ENCODE peak calls at places on chromosomes 2 and 18, in ten cellular contexts. F is cardiac muscle cell; E is HCEC 1CT; R is stimulated activated CD8-positive, alpha-beta memory T cell treated with anti-CD3 and anti-CD28 coated beads, Interleukin-15, amount 100 ng/mL, for 1 hour; K is heart right ventricle; O is CD8-positive, alpha-beta T cell; Q is A172; X is activated naive CD4-positive, alpha-beta T cell treated with anti-CD3 and anti-CD28 coated beads for 36 hours; M is AG10803; V is NCI-H774. D is an unnamed sample.

GRCh38 chr2:165467921-165468320 is 1.6 kb upstream of the CSRNP3 start:
- DNase-seq in X (no peak), O (no peak), R (no peak), V (no peak), M (no peak), F (no peak), E (no peak), K (no peak), Q (no peak), D (no peak)

GRCh38 chr2:96404446-96405373 is 69.1 kb downstream of the NCAPH start:
- DNase-seq in R (no peak), F (no peak), M (no peak), V (peak; percentile 81), O (no peak), E (no peak), Q (no peak), X (no peak), K (peak; percentile 50), D (no peak)

GRCh38 chr2:220512419-220512818 is 885.0 kb downstream of the SLC4A3 start:
- DNase-seq in Q (peak; percentile 62), F (no peak), K (no peak), M (peak; percentile 68), V (no peak), X (no peak), E (peak; percentile 59), O (no peak), R (no peak), D (no peak)

GRCh38 chr18:58556333-58557012 is 72.4 kb downstream of the ALPK2 start:
- DNase-seq in V (no peak), O (no peak), E (no peak), F (peak; percentile 97), K (peak; percentile 75), M (no peak), X (no peak), R (no peak), Q (no peak), D (no peak)

GRCh38 chr2:173205375-173205774 is 129.7 kb downstream of the MAP3K20 start:
- DNase-seq in E (no peak), V (no peak), K (peak; percentile 84), O (no peak), X (no peak), R (no peak), M (peak; percentile 95), F (no peak), Q (no peak), D (no peak)

GRCh38 chr2:38981670-38982357 is 92.1 kb downstream of the ARHGEF33 start:
- DNase-seq in X (no peak), K (no peak), V (no peak), Q (no peak), F (no peak), O (no peak), R (no peak), E (no peak), M (no peak), D (no peak)

GRCh38 chr2:25341031-25341727 is 546 bp downstream of the DNMT3A start:
- DNase-seq in F (peak; percentile 62), E (no peak), R (no peak), M (no peak), K (no peak), V (peak; percentile 50), Q (no peak), X (no peak), O (no peak), D (peak; percentile 43)

GRCh38 chr18:525066-525797 is 24.7 kb upstream of the COLEC12 start:
- DNase-seq in Q (peak; percentile 88), O (no peak), E (peak; percentile 86), K (no peak), X (no peak), M (peak; percentile 67), V (no peak), F (no peak), R (no peak), D (no peak)

GRCh38 chr2:40341198-40341597 is 110.7 kb downstream of the SLC8A1 start:
- DNase-seq in O (no peak), Q (no peak), X (no peak), R (no peak), M (no peak), E (peak; percentile 67), F (no peak), K (no peak), V (no peak), D (no peak)

GRCh38 chr2:68974946-68975665 is 670 bp downstream of the GKN1 start:
- DNase-seq in Q (no peak), F (no peak), M (peak; percentile 16), X (no peak), K (no peak), E (no peak), R (no peak), O (no peak), V (no peak), D (no peak)

GRCh38 chr2:9291331-9291730 is 84.7 kb downstream of the ASAP2 start:
- DNase-seq in Q (no peak), X (no peak), K (no peak), R (no peak), M (no peak), V (no peak), E (no peak), O (no peak), F (no peak), D (no peak)

GRCh38 chr18:57088883-57089282 is 58.0 kb upstream of the BOD1L2 start:
- DNase-seq in M (no peak), F (no peak), V (no peak), O (no peak), K (no peak), R (no peak), E (no peak), X (no peak), Q (no peak), D (no peak)

GRCh38 chr2:50346586-50347351 is 685.2 kb downstream of the NRXN1 start:
- DNase-seq in R (no peak), K (no peak), V (no peak), Q (no peak), M (no peak), O (no peak), X (no peak), E (no peak), F (peak; percentile 34), D (no peak)

GRCh38 chr18:21960189-21960588 is 209.2 kb upstream of the GATA6 start:
- DNase-seq in V (no peak), X (no peak), M (peak; percentile 44), O (no peak), K (no peak), Q (no peak), R (no peak), F (no peak), E (no peak), D (no peak)

GRCh38 chr2:197130318-197130717 is 180.3 kb downstream of the ANKRD44 start:
- DNase-seq in K (no peak), O (no peak), E (no peak), F (no peak), R (no peak), Q (no peak), M (no peak), X (no peak), V (no peak), D (no peak)

GRCh38 chr18:48428494-48429177 is 19.5 kb upstream of the ZBTB7C start:
- DNase-seq in V (no peak), F (no peak), X (no peak), E (peak; percentile 6), M (no peak), O (no peak), Q (no peak), R (no peak), K (no peak), D (no peak)

GRCh38 chr2:86336350-86337234 is 834 bp downstream of the REEP1 start:
- DNase-seq in O (no peak), Q (no peak), F (peak; percentile 48), M (no peak), E (no peak), X (peak; percentile 18), K (no peak), R (no peak), V (no peak), D (peak; percentile 19)

GRCh38 chr2:27408601-27409320 is 630 bp downstream of the PPM1G start:
- DNase-seq in V (no peak), F (no peak), M (no peak), E (no peak), K (peak; percentile 14), R (no peak), X (no peak), O (peak; percentile 19), Q (no peak), D (peak; percentile 35)

GRCh38 chr2:60882971-60883753 is 1.8 kb downstream of the REL start:
- DNase-seq in F (peak; percentile 5), E (peak; percentile 18), Q (peak; percentile 23), R (no peak), K (no peak), M (peak; percentile 5), O (no peak), V (no peak), X (peak; percentile 27), D (no peak)

GRCh38 chr2:7792031-7792651 is 874.9 kb downstream of the RNF144A start:
- DNase-seq in E (no peak), X (no peak), K (no peak), F (peak; percentile 9), M (no peak), V (peak; percentile 90), O (no peak), R (no peak), Q (no peak), D (no peak)

GRCh38 chr2:171348056-171348455 is 85.7 kb downstream of the METTL8 start:
- DNase-seq in E (no peak), F (no peak), O (no peak), V (no peak), X (no peak), K (no peak), M (peak; percentile 5), R (no peak), Q (no peak), D (no peak)

GRCh38 chr2:147352775-147353381 is 492.0 kb upstream of the ACVR2A start:
- DNase-seq in K (no peak), M (no peak), O (no peak), E (no peak), Q (no peak), X (no peak), V (no peak), F (no peak), R (no peak), D (no peak)

GRCh38 chr2:120720746-120721145 is 14.9 kb upstream of the GLI2 start:
- DNase-seq in E (no peak), F (no peak), R (no peak), V (no peak), Q (no peak), O (no peak), K (no peak), M (no peak), X (no peak), D (no peak)

GRCh38 chr18:44229693-44230108 is 451.0 kb upstream of the SETBP1 start:
- DNase-seq in E (no peak), K (peak; percentile 79), Q (no peak), O (no peak), F (peak; percentile 5), R (no peak), V (no peak), X (no peak), M (peak; percentile 24), D (no peak)

GRCh38 chr2:109031481-109032228 is 42.6 kb upstream of the EDAR start:
- DNase-seq in M (peak; percentile 16), O (peak; percentile 89), F (peak; percentile 69), V (no peak), R (peak; percentile 38), Q (peak; percentile 19), X (peak; percentile 85), E (no peak), K (peak; percentile 14), D (peak; percentile 79)

GRCh38 chr2:99876956-99877355 is 265.4 kb downstream of the AFF3 start:
- DNase-seq in O (no peak), V (no peak), Q (no peak), R (no peak), F (no peak), K (no peak), M (no peak), E (no peak), X (no peak), D (no peak)

GRCh38 chr2:3022841-3023372 is 354.7 kb downstream of the EIPR1 start:
- DNase-seq in E (no peak), R (no peak), M (no peak), Q (no peak), F (no peak), X (no peak), V (no peak), O (no peak), K (no peak), D (no peak)

GRCh38 chr2:239600194-239600593 is 199.4 kb upstream of the HDAC4 start:
- DNase-seq in Q (no peak), K (no peak), M (no peak), E (no peak), R (no peak), X (no peak), F (no peak), V (no peak), O (no peak), D (no peak)